ENCODE peak calls at places on chromosomes 1 and 21, in eight cellular contexts. One of them, this sample, is unnamed.

GRCh38 chr21:15659768-15660423 is 69.9 kb upstream of the USP25 start:
- DNase-seq in right lobe of liver: no peak
- DNase-seq in GM10248: no peak
- DNase-seq in foreskin fibroblast: no peak
- DNase-seq in HFF-Myc: peak; percentile 21
- DNase-seq in CD8-positive, alpha-beta T cell: no peak
- DNase-seq in B cell: no peak
- DNase-seq in Panc1: no peak
- DNase-seq in this sample: no peak

GRCh38 chr1:80531182-80531581 is 1269.6 kb upstream of the ADGRL2 start:
- DNase-seq in right lobe of liver: no peak
- DNase-seq in GM10248: no peak
- DNase-seq in foreskin fibroblast: no peak
- DNase-seq in HFF-Myc: no peak
- DNase-seq in CD8-positive, alpha-beta T cell: no peak
- DNase-seq in B cell: no peak
- DNase-seq in Panc1: no peak
- DNase-seq in this sample: no peak

GRCh38 chr1:115641762-115642167 is at the start of gene VANGL1:
- DNase-seq in right lobe of liver: peak; percentile 80
- DNase-seq in GM10248: peak; percentile 77
- DNase-seq in foreskin fibroblast: peak; percentile 54
- DNase-seq in HFF-Myc: no peak
- DNase-seq in CD8-positive, alpha-beta T cell: no peak
- DNase-seq in B cell: no peak
- DNase-seq in Panc1: no peak
- DNase-seq in this sample: no peak

GRCh38 chr21:32940079-32941014 is 85.4 kb upstream of the OLIG2 start:
- DNase-seq in right lobe of liver: no peak
- DNase-seq in GM10248: peak; percentile 47
- DNase-seq in foreskin fibroblast: peak; percentile 9
- DNase-seq in HFF-Myc: no peak
- DNase-seq in CD8-positive, alpha-beta T cell: peak; percentile 58
- DNase-seq in B cell: no peak
- DNase-seq in Panc1: peak; percentile 22
- DNase-seq in this sample: no peak

GRCh38 chr1:9476790-9477463 is 62.3 kb upstream of the SLC25A33 start:
- DNase-seq in right lobe of liver: no peak
- DNase-seq in GM10248: no peak
- DNase-seq in foreskin fibroblast: no peak
- DNase-seq in HFF-Myc: no peak
- DNase-seq in CD8-positive, alpha-beta T cell: no peak
- DNase-seq in B cell: no peak
- DNase-seq in Panc1: no peak
- DNase-seq in this sample: no peak

GRCh38 chr1:61263905-61264824 is 181.8 kb downstream of the NFIA start:
- DNase-seq in right lobe of liver: no peak
- DNase-seq in GM10248: no peak
- DNase-seq in foreskin fibroblast: no peak
- DNase-seq in HFF-Myc: no peak
- DNase-seq in CD8-positive, alpha-beta T cell: no peak
- DNase-seq in B cell: no peak
- DNase-seq in Panc1: no peak
- DNase-seq in this sample: no peak

GRCh38 chr1:167683641-167684502 is 37.9 kb upstream of the MPZL1 start:
- DNase-seq in right lobe of liver: no peak
- DNase-seq in GM10248: no peak
- DNase-seq in foreskin fibroblast: no peak
- DNase-seq in HFF-Myc: no peak
- DNase-seq in CD8-positive, alpha-beta T cell: no peak
- DNase-seq in B cell: no peak
- DNase-seq in Panc1: no peak
- DNase-seq in this sample: no peak

GRCh38 chr21:46211376-46211775 is 17.2 kb downstream of the LSS start:
- DNase-seq in right lobe of liver: no peak
- DNase-seq in GM10248: no peak
- DNase-seq in foreskin fibroblast: no peak
- DNase-seq in HFF-Myc: no peak
- DNase-seq in CD8-positive, alpha-beta T cell: no peak
- DNase-seq in B cell: no peak
- DNase-seq in Panc1: no peak
- DNase-seq in this sample: peak; percentile 69

GRCh38 chr1:3219005-3219724 is 150.2 kb downstream of the PRDM16 start:
- DNase-seq in right lobe of liver: no peak
- DNase-seq in GM10248: no peak
- DNase-seq in foreskin fibroblast: peak; percentile 15
- DNase-seq in HFF-Myc: no peak
- DNase-seq in CD8-positive, alpha-beta T cell: no peak
- DNase-seq in B cell: no peak
- DNase-seq in Panc1: no peak
- DNase-seq in this sample: no peak

GRCh38 chr1:11761988-11762406 is at the start of gene C1orf167:
- DNase-seq in right lobe of liver: no peak
- DNase-seq in GM10248: no peak
- DNase-seq in foreskin fibroblast: no peak
- DNase-seq in HFF-Myc: no peak
- DNase-seq in CD8-positive, alpha-beta T cell: no peak
- DNase-seq in B cell: no peak
- DNase-seq in Panc1: no peak
- DNase-seq in this sample: no peak

GRCh38 chr1:90313756-90314155 is 318.8 kb downstream of the ZNF326 start:
- DNase-seq in right lobe of liver: no peak
- DNase-seq in GM10248: no peak
- DNase-seq in foreskin fibroblast: no peak
- DNase-seq in HFF-Myc: no peak
- DNase-seq in CD8-positive, alpha-beta T cell: no peak
- DNase-seq in B cell: no peak
- DNase-seq in Panc1: no peak
- DNase-seq in this sample: no peak

DNA sequence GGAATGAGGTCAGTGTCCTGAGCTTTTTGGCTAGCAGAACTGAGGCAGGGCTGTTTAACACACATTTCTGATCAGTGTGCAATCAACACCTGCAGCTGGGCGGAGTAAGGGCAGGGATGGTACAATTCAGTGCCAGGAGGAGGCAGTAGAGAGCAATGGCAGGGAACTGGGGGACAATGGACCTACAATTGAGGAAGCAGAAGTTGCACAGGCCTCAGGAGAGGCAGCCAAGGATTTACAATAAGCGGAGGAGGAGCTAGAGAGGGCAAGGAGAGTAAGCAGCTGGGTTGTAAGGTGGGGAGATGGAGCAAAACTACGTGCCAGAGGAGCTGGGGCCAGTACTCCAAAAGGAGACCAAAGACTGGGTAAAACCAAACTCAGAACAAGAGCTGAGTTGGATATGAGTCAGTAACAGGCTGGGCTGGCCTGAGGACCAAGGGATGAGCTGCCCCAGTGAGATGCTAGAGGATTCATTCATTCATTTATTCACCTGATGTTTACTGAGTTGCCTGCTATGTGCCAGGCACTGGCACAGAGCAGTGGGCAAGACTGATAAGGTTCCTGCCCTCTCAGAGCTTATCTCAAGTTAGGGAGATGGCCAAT is 10.4 kb upstream of the GALE start:
- DNase-seq in right lobe of liver: no peak
- DNase-seq in GM10248: peak; percentile 75
- DNase-seq in foreskin fibroblast: no peak
- DNase-seq in HFF-Myc: no peak
- DNase-seq in CD8-positive, alpha-beta T cell: peak; percentile 57
- DNase-seq in B cell: peak; percentile 75
- DNase-seq in Panc1: no peak
- DNase-seq in this sample: no peak
- TF ChIP-seq CTCF in right lobe of liver: peak; percentile 75
- TF ChIP-seq CTCF in GM10248: peak; percentile 76
- TF ChIP-seq CTCF in foreskin fibroblast: peak; percentile 59
- TF ChIP-seq CTCF in HFF-Myc: peak; percentile 65
- TF ChIP-seq CTCF in CD8-positive, alpha-beta T cell: peak; percentile 65
- TF ChIP-seq CTCF in B cell: peak; percentile 83
- TF ChIP-seq CTCF in Panc1: peak; percentile 82
- TF ChIP-seq CTCF in this sample: peak; percentile 75

GRCh38 chr1:27934818-27935549 is at the start of gene SMPDL3B:
- DNase-seq in right lobe of liver: no peak
- DNase-seq in GM10248: no peak
- DNase-seq in foreskin fibroblast: no peak
- DNase-seq in HFF-Myc: no peak
- DNase-seq in CD8-positive, alpha-beta T cell: no peak
- DNase-seq in B cell: no peak
- DNase-seq in Panc1: no peak
- DNase-seq in this sample: no peak
- TF ChIP-seq CTCF in right lobe of liver: no peak
- TF ChIP-seq CTCF in GM10248: no peak
- TF ChIP-seq CTCF in foreskin fibroblast: no peak
- TF ChIP-seq CTCF in HFF-Myc: no peak
- TF ChIP-seq CTCF in CD8-positive, alpha-beta T cell: no peak
- TF ChIP-seq CTCF in B cell: no peak
- TF ChIP-seq CTCF in Panc1: no peak
- TF ChIP-seq CTCF in this sample: peak; percentile 24

DNA sequence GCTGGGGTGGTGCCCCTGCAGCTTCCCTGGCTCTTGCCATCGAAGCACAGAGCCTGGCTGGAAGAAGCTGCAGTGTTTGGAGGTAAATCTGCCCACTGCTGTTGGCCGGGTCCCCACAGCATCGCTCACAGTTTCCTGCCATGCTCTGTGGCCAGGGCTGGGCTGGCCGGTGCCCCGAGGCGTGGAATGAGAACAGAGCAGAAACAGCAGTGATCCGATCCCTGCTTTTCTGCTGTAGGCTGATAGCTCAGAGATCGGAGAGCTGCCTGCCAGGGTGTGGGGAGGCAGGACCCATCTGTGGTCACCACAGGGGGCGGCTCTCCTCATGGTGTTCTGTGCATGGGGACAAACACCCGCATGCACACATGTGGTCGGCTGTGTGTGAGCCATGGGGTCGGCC is 11.5 kb downstream of the SLC45A1 start:
- DNase-seq in right lobe of liver: peak; percentile 36
- DNase-seq in GM10248: no peak
- DNase-seq in foreskin fibroblast: no peak
- DNase-seq in HFF-Myc: no peak
- DNase-seq in CD8-positive, alpha-beta T cell: no peak
- DNase-seq in B cell: no peak
- DNase-seq in Panc1: no peak
- DNase-seq in this sample: no peak
- TF ChIP-seq CTCF in right lobe of liver: no peak
- TF ChIP-seq CTCF in GM10248: no peak
- TF ChIP-seq CTCF in foreskin fibroblast: no peak
- TF ChIP-seq CTCF in HFF-Myc: no peak
- TF ChIP-seq CTCF in CD8-positive, alpha-beta T cell: no peak
- TF ChIP-seq CTCF in B cell: no peak
- TF ChIP-seq CTCF in Panc1: no peak
- TF ChIP-seq CTCF in this sample: no peak

GRCh38 chr1:91894036-91894761 is 8.2 kb upstream of the TGFBR3 start:
- DNase-seq in right lobe of liver: no peak
- DNase-seq in GM10248: no peak
- DNase-seq in foreskin fibroblast: peak; percentile 83
- DNase-seq in HFF-Myc: no peak
- DNase-seq in CD8-positive, alpha-beta T cell: no peak
- DNase-seq in B cell: no peak
- DNase-seq in Panc1: no peak
- DNase-seq in this sample: no peak

GRCh38 chr1:91891486-91891885 is 5.5 kb upstream of the TGFBR3 start:
- DNase-seq in right lobe of liver: no peak
- DNase-seq in GM10248: no peak
- DNase-seq in foreskin fibroblast: peak; percentile 78
- DNase-seq in HFF-Myc: no peak
- DNase-seq in CD8-positive, alpha-beta T cell: no peak
- DNase-seq in B cell: no peak
- DNase-seq in Panc1: no peak
- DNase-seq in this sample: no peak

GRCh38 chr1:91885716-91886506 is at the start of gene TGFBR3:
- DNase-seq in right lobe of liver: peak; percentile 96
- DNase-seq in GM10248: peak; percentile 84
- DNase-seq in foreskin fibroblast: peak; percentile 96
- DNase-seq in HFF-Myc: no peak
- DNase-seq in CD8-positive, alpha-beta T cell: peak; percentile 86
- DNase-seq in B cell: no peak
- DNase-seq in Panc1: no peak
- DNase-seq in this sample: peak; percentile 93

GRCh38 chr1:91891969-91892368 is 6.0 kb upstream of the TGFBR3 start:
- DNase-seq in right lobe of liver: no peak
- DNase-seq in GM10248: no peak
- DNase-seq in foreskin fibroblast: no peak
- DNase-seq in HFF-Myc: no peak
- DNase-seq in CD8-positive, alpha-beta T cell: no peak
- DNase-seq in B cell: no peak
- DNase-seq in Panc1: no peak
- DNase-seq in this sample: no peak

DNA sequence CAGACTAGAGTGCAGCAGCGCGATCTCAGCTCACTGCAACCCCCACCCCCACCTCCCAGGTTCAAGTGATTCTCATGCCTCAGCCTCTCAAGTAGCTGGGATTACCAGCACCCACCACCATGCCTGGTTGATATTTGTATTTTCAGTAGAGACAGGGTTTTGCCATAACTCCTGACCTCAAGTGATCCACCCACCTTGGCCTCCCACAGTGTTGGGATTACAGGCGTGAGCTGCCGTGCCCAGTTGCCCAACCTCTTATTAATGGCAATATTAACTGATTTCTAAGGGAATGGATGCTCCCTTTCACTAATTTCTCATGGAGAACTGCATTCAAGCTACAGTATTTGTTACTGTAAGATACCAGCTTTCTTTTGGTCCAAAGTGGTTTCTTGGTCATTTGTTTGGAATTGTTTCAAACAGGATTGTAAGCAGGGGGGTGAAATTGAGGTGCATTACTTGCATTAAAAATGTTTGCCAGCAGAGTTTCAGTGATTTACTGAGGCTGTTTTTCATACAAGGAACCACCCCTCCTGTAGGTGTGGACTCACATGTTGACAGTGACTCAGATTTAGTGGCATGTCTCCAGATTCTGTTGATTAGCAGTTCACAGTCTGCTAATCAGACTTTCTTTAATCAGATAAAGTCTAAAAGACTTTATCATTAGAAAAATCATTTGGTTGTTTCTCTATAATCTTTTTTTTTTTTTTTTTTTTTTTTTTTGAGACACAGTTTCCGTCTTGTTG is 3.9 kb upstream of the TGFBR3 start:
- DNase-seq in right lobe of liver: no peak
- DNase-seq in GM10248: no peak
- DNase-seq in foreskin fibroblast: peak; percentile 56
- DNase-seq in HFF-Myc: no peak
- DNase-seq in CD8-positive, alpha-beta T cell: no peak
- DNase-seq in B cell: no peak
- DNase-seq in Panc1: no peak
- DNase-seq in this sample: no peak
- TF ChIP-seq CTCF in right lobe of liver: no peak
- TF ChIP-seq CTCF in GM10248: no peak
- TF ChIP-seq CTCF in foreskin fibroblast: no peak
- TF ChIP-seq CTCF in HFF-Myc: no peak
- TF ChIP-seq CTCF in CD8-positive, alpha-beta T cell: no peak
- TF ChIP-seq CTCF in B cell: no peak
- TF ChIP-seq CTCF in Panc1: no peak
- TF ChIP-seq CTCF in this sample: no peak